ENCODE peak calls at places on chromosomes 13 and 19, in four cellular contexts. C is left ventricle myocardium inferior, P is epithelial cell of esophagus, W is vagina. V is an unnamed sample.

GRCh38 chr13:30565658-30566057 is 52.1 kb upstream of the USPL1 start:
- DNase-seq in C (no peak), P (no peak), W (no peak), V (no peak)

GRCh38 chr19:17686027-17686511 is 2.1 kb downstream of the UNC13A start:
- DNase-seq in C (no peak), P (no peak), W (no peak), V (no peak)

GRCh38 chr13:101144808-101145419 is 271.4 kb downstream of the NALCN start:
- DNase-seq in C (no peak), P (peak; percentile 71), W (no peak), V (no peak)

GRCh38 chr19:34667349-34668076 is 9.4 kb downstream of the SCGB2B2 start:
- DNase-seq in C (no peak), P (no peak), W (no peak), V (peak; percentile 1)

GRCh38 chr13:111940892-111941291 is 126.1 kb upstream of the SOX1 start:
- DNase-seq in C (no peak), P (no peak), W (peak; percentile 47), V (no peak)

GRCh38 chr13:76293751-76294150 is 592.5 kb downstream of the KCTD12 start:
- DNase-seq in C (no peak), P (peak; percentile 8), W (no peak), V (no peak)

GRCh38 chr13:97266328-97266727 is 44.2 kb downstream of the MBNL2 start:
- DNase-seq in C (no peak), P (no peak), W (no peak), V (no peak)

GRCh38 chr13:34943675-34944634 is 1.9 kb downstream of the NBEA start:
- DNase-seq in C (no peak), P (no peak), W (no peak), V (no peak)

GRCh38 chr13:109160887-109161669 is 531.7 kb downstream of the MYO16 start:
- DNase-seq in C (no peak), P (peak; percentile 82), W (no peak), V (no peak)

GRCh38 chr13:42946927-42947326 is 45.1 kb downstream of the EPSTI1 start:
- DNase-seq in C (no peak), P (no peak), W (no peak), V (peak; percentile 51)

GRCh38 chr19:42272535-42272897 is 3.5 kb downstream of the CIC start:
- DNase-seq in C (no peak), P (no peak), W (no peak), V (no peak)

GRCh38 chr19:2154587-2155075 is 3.3 kb upstream of the AP3D1 start:
- DNase-seq in C (no peak), P (peak; percentile 84), W (no peak), V (no peak)

GRCh38 chr13:35512271-35512920 is 35.9 kb upstream of the MAB21L1 start:
- DNase-seq in C (no peak), P (peak; percentile 85), W (peak; percentile 89), V (peak; percentile 94)

GRCh38 chr13:94921181-94921580 is 208.8 kb upstream of the SOX21 start:
- DNase-seq in C (no peak), P (no peak), W (no peak), V (no peak)

GRCh38 chr13:79874396-79875360 is 393.7 kb downstream of the NDFIP2 start:
- DNase-seq in C (no peak), P (peak; percentile 69), W (no peak), V (no peak)

GRCh38 chr19:8663920-8664670 is 33.7 kb downstream of the NFILZ start:
- DNase-seq in C (no peak), P (no peak), W (no peak), V (no peak)

GRCh38 chr19:11611730-11612129 is 14.4 kb downstream of the ZNF627 start:
- DNase-seq in C (no peak), P (no peak), W (no peak), V (no peak)

GRCh38 chr13:104809483-104809882 is 1726.0 kb downstream of the EFNB2 start:
- DNase-seq in C (no peak), P (peak; percentile 54), W (no peak), V (peak; percentile 42)

GRCh38 chr19:46271488-46272197 is 25.2 kb upstream of the HIF3A start:
- DNase-seq in C (no peak), P (peak; percentile 66), W (no peak), V (peak; percentile 41)

GRCh38 chr13:31697290-31697689 is 42.0 kb upstream of the RXFP2 start:
- DNase-seq in C (no peak), P (no peak), W (no peak), V (no peak)

GRCh38 chr13:74290324-74290773 is 156.1 kb upstream of the KLF12 start:
- DNase-seq in C (no peak), P (peak; percentile 97), W (no peak), V (peak; percentile 86)

GRCh38 chr19:13861714-13862531 is 15.0 kb upstream of the NANOS3 start:
- DNase-seq in C (peak; percentile 94), P (peak; percentile 84), W (no peak), V (peak; percentile 74)

GRCh38 chr13:97600438-97601080 is 166.6 kb downstream of the RAP2A start:
- DNase-seq in C (no peak), P (peak; percentile 86), W (no peak), V (peak; percentile 43)

GRCh38 chr13:80251403-80251802 is 89.5 kb downstream of the SPRY2 start:
- DNase-seq in C (no peak), P (peak; percentile 38), W (no peak), V (peak; percentile 67)

GRCh38 chr19:12075538-12076139 is 11.1 kb downstream of the ZNF844 start:
- DNase-seq in C (no peak), P (no peak), W (no peak), V (no peak)

GRCh38 chr19:44735011-44735410 is 13.5 kb upstream of the BCL3 start:
- DNase-seq in C (no peak), P (peak; percentile 67), W (no peak), V (no peak)

DNA sequence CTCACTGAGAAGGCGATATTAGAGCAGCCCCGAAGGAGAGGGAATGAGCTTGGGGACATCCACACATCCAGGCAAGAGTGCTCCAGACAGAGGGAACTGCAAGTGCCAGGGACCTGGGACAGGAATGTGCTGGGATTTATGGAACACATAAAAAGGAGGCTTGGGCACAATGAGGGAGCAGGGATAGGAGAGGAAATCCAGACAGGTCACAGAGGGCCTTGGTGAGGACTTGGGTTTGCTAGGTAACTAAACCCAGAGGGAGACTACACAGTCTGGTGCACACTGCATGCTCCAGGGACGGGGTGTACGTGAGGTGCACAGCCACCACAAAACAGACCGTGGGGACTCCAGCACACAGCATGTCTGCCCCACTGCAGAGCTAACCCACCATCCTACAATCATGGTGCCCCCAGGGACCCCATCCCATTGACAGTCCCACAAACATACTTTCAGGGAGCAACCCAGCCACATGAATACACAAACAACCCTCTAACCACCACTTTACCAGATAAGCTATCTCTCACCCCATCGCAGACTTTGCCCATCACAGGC is 5.6 kb upstream of the ZFP36 start:
- DNase-seq in C (no peak), P (no peak), W (no peak), V (no peak)
- H3K4me3 ChIP-seq in C (no peak overlapping the region), P (no peak overlapping the region), W (no peak overlapping the region), V (no peak overlapping the region)

GRCh38 chr19:33621811-33622504 is at the start of gene CHST8:
- DNase-seq in C (peak; percentile 40), P (peak; percentile 22), W (no peak), V (no peak)
- H3K4me3 ChIP-seq in C (peak within 1 kb of the TSS; percentile 69), P (no peak within 1 kb of the TSS), W (peak within 1 kb of the TSS; percentile 42), V (peak within 1 kb of the TSS; percentile 29)

GRCh38 chr13:21039097-21039800 is 22.1 kb downstream of the LATS2 start:
- DNase-seq in C (no peak), P (no peak), W (peak; percentile 58), V (no peak)
- H3K4me3 ChIP-seq in C (no peak overlapping the region), P (no peak overlapping the region), W (no peak overlapping the region), V (no peak overlapping the region)

GRCh38 chr19:50230379-50231351 is 27.2 kb downstream of the MYH14 start:
- DNase-seq in C (peak; percentile 24), P (no peak), W (no peak), V (no peak)
- H3K4me3 ChIP-seq in C (no peak overlapping the region), P (no peak overlapping the region), W (no peak overlapping the region), V (no peak overlapping the region)

GRCh38 chr19:40009674-40010073 is 12.8 kb downstream of the ZNF546 start:
- DNase-seq in C (no peak), P (no peak), W (no peak), V (no peak)

GRCh38 chr19:40013991-40014390 is 17.1 kb downstream of the ZNF546 start:
- DNase-seq in C (no peak), P (no peak), W (no peak), V (no peak)
- H3K4me3 ChIP-seq in C (no peak overlapping the region), P (no peak overlapping the region), W (no peak overlapping the region), V (no peak overlapping the region)

GRCh38 chr19:19409235-19410030 is 4.0 kb downstream of the GATAD2A start:
- DNase-seq in C (no peak), P (peak; percentile 87), W (no peak), V (no peak)

GRCh38 chr19:19407640-19407933 is 2.1 kb downstream of the GATAD2A start:
- DNase-seq in C (no peak), P (no peak), W (no peak), V (no peak)

GRCh38 chr19:19404879-19405860 is at the start of gene GATAD2A:
- DNase-seq in C (peak; percentile 93), P (peak; percentile 92), W (peak; percentile 94), V (peak; percentile 69)

GRCh38 chr19:19405919-19406877 is 723 bp downstream of the GATAD2A start:
- DNase-seq in C (peak; percentile 59), P (peak; percentile 41), W (no peak), V (no peak)

GRCh38 chr19:19406878-19407639 is 1.6 kb downstream of the GATAD2A start:
- DNase-seq in C (no peak), P (peak; percentile 64), W (no peak), V (no peak)
- H3K4me3 ChIP-seq in C (peak overlapping the region; percentile 95), P (peak overlapping the region; percentile 71), W (peak overlapping the region; percentile 87), V (peak overlapping the region; percentile 83)

DNA sequence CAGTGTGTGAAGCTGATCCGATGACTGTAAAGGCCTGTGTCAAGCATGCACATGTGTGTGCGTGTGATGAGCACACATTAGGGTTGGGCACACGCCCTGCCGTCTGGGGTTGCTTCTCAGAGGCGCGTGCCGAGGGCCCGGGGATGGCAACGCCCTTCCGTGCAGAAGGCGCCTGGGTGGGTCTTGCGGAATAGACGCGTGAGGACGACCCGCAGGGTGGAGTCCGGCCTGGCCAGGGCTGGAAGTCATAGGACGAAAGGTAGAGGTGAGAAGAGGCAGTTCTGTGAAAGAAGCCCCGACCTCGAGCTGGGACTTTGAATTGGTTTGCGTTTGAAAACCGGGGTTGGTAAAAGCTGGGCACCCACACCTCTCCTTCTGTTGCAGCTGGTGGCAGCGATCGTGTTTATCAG is 35.7 kb downstream of the TMEM255B start:
- DNase-seq in C (no peak), P (no peak), W (no peak), V (no peak)
- H3K4me3 ChIP-seq in C (no peak overlapping the region), P (no peak overlapping the region), W (no peak overlapping the region), V (no peak overlapping the region)

GRCh38 chr13:27446986-27447583 is 3.3 kb downstream of the MTIF3 start:
- DNase-seq in C (no peak), P (no peak), W (no peak), V (no peak)
- H3K4me3 ChIP-seq in C (peak overlapping the region; percentile 88), P (no peak overlapping the region), W (no peak overlapping the region), V (no peak overlapping the region)

V was measured in skeletal muscle cell.